ENCODE peak calls at places on chromosomes 4 and X, in nine cellular contexts. One of them, this sample, is unnamed.

GRCh38 chr4:125085-125820 is 952 bp downstream of the ZNF718 start:
- DNase-seq in neural progenitor cell: peak; percentile 50
- DNase-seq in AG10803: no peak
- DNase-seq in GM12865: peak; percentile 56
- DNase-seq in brain microvascular endothelial cell: peak; percentile 39
- DNase-seq in tibial nerve: no peak
- DNase-seq in bronchial epithelial cell: peak; percentile 41
- DNase-seq in PC-3: peak; percentile 1
- DNase-seq in fibroblast of mammary gland: peak; percentile 35
- DNase-seq in this sample: peak; percentile 69

GRCh38 chrX:153781428-153782047 is 697 bp downstream of the SRPK3 start:
- DNase-seq in neural progenitor cell: no peak
- DNase-seq in AG10803: no peak
- DNase-seq in GM12865: no peak
- DNase-seq in brain microvascular endothelial cell: no peak
- DNase-seq in tibial nerve: no peak
- DNase-seq in bronchial epithelial cell: no peak
- DNase-seq in PC-3: no peak
- DNase-seq in fibroblast of mammary gland: no peak
- DNase-seq in this sample: no peak

GRCh38 chr4:30769093-30769492 is 48.9 kb downstream of the PCDH7 start:
- DNase-seq in neural progenitor cell: peak; percentile 10
- DNase-seq in AG10803: no peak
- DNase-seq in GM12865: no peak
- DNase-seq in brain microvascular endothelial cell: no peak
- DNase-seq in tibial nerve: no peak
- DNase-seq in bronchial epithelial cell: no peak
- DNase-seq in PC-3: no peak
- DNase-seq in fibroblast of mammary gland: no peak
- DNase-seq in this sample: no peak

GRCh38 chr4:41658106-41658505 is 90.4 kb downstream of the PHOX2B start:
- DNase-seq in neural progenitor cell: no peak
- DNase-seq in AG10803: no peak
- DNase-seq in GM12865: no peak
- DNase-seq in brain microvascular endothelial cell: no peak
- DNase-seq in tibial nerve: no peak
- DNase-seq in bronchial epithelial cell: peak; percentile 14
- DNase-seq in PC-3: peak; percentile 31
- DNase-seq in fibroblast of mammary gland: no peak
- DNase-seq in this sample: no peak

GRCh38 chr4:169005453-169006099 is 4.5 kb downstream of the CBR4 start:
- DNase-seq in neural progenitor cell: no peak
- DNase-seq in AG10803: peak; percentile 29
- DNase-seq in GM12865: peak; percentile 10
- DNase-seq in brain microvascular endothelial cell: no peak
- DNase-seq in tibial nerve: no peak
- DNase-seq in bronchial epithelial cell: no peak
- DNase-seq in PC-3: no peak
- DNase-seq in fibroblast of mammary gland: peak; percentile 41
- DNase-seq in this sample: no peak

GRCh38 chr4:168631241-168632151 is 134.6 kb downstream of the PALLD start:
- DNase-seq in neural progenitor cell: peak; percentile 94
- DNase-seq in AG10803: peak; percentile 49
- DNase-seq in GM12865: no peak
- DNase-seq in brain microvascular endothelial cell: peak; percentile 60
- DNase-seq in tibial nerve: peak; percentile 18
- DNase-seq in bronchial epithelial cell: peak; percentile 33
- DNase-seq in PC-3: peak; percentile 69
- DNase-seq in fibroblast of mammary gland: peak; percentile 38
- DNase-seq in this sample: peak; percentile 13

GRCh38 chr4:128940966-128941365 is 131.5 kb downstream of the JADE1 start:
- DNase-seq in neural progenitor cell: no peak
- DNase-seq in AG10803: no peak
- DNase-seq in GM12865: no peak
- DNase-seq in brain microvascular endothelial cell: peak; percentile 2
- DNase-seq in tibial nerve: no peak
- DNase-seq in bronchial epithelial cell: no peak
- DNase-seq in PC-3: no peak
- DNase-seq in fibroblast of mammary gland: no peak
- DNase-seq in this sample: no peak

GRCh38 chrX:72306085-72306801 is 529 bp upstream of the CITED1 start:
- DNase-seq in neural progenitor cell: peak; percentile 54
- DNase-seq in AG10803: no peak
- DNase-seq in GM12865: no peak
- DNase-seq in brain microvascular endothelial cell: no peak
- DNase-seq in tibial nerve: no peak
- DNase-seq in bronchial epithelial cell: no peak
- DNase-seq in PC-3: peak; percentile 22
- DNase-seq in fibroblast of mammary gland: no peak
- DNase-seq in this sample: no peak

GRCh38 chr4:118877797-118878196 is 10.9 kb upstream of the SYNPO2 start:
- DNase-seq in neural progenitor cell: no peak
- DNase-seq in AG10803: no peak
- DNase-seq in GM12865: no peak
- DNase-seq in brain microvascular endothelial cell: no peak
- DNase-seq in tibial nerve: no peak
- DNase-seq in bronchial epithelial cell: no peak
- DNase-seq in PC-3: no peak
- DNase-seq in fibroblast of mammary gland: no peak
- DNase-seq in this sample: no peak

GRCh38 chr4:27096142-27096824 is 235.6 kb downstream of the STIM2 start:
- DNase-seq in neural progenitor cell: no peak
- DNase-seq in AG10803: no peak
- DNase-seq in GM12865: no peak
- DNase-seq in brain microvascular endothelial cell: no peak
- DNase-seq in tibial nerve: no peak
- DNase-seq in bronchial epithelial cell: no peak
- DNase-seq in PC-3: peak; percentile 9
- DNase-seq in fibroblast of mammary gland: peak; percentile 26
- DNase-seq in this sample: no peak

GRCh38 chrX:94389044-94389443 is 715.0 kb downstream of the FAM133A start:
- DNase-seq in neural progenitor cell: no peak
- DNase-seq in AG10803: no peak
- DNase-seq in GM12865: no peak
- DNase-seq in brain microvascular endothelial cell: no peak
- DNase-seq in tibial nerve: no peak
- DNase-seq in bronchial epithelial cell: no peak
- DNase-seq in PC-3: no peak
- DNase-seq in fibroblast of mammary gland: no peak
- DNase-seq in this sample: no peak

GRCh38 chr4:145951931-145952330 is 13.3 kb upstream of the ZNF827 start:
- DNase-seq in neural progenitor cell: no peak
- DNase-seq in AG10803: no peak
- DNase-seq in GM12865: no peak
- DNase-seq in brain microvascular endothelial cell: no peak
- DNase-seq in tibial nerve: no peak
- DNase-seq in bronchial epithelial cell: peak; percentile 43
- DNase-seq in PC-3: no peak
- DNase-seq in fibroblast of mammary gland: peak; percentile 39
- DNase-seq in this sample: no peak

GRCh38 chr4:145960012-145960411 is 21.4 kb upstream of the ZNF827 start:
- DNase-seq in neural progenitor cell: no peak
- DNase-seq in AG10803: no peak
- DNase-seq in GM12865: no peak
- DNase-seq in brain microvascular endothelial cell: no peak
- DNase-seq in tibial nerve: no peak
- DNase-seq in bronchial epithelial cell: peak; percentile 59
- DNase-seq in PC-3: peak; percentile 44
- DNase-seq in fibroblast of mammary gland: no peak
- DNase-seq in this sample: no peak

GRCh38 chr4:145957307-145957706 is 18.7 kb upstream of the ZNF827 start:
- DNase-seq in neural progenitor cell: no peak
- DNase-seq in AG10803: peak; percentile 15
- DNase-seq in GM12865: no peak
- DNase-seq in brain microvascular endothelial cell: no peak
- DNase-seq in tibial nerve: no peak
- DNase-seq in bronchial epithelial cell: no peak
- DNase-seq in PC-3: no peak
- DNase-seq in fibroblast of mammary gland: no peak
- DNase-seq in this sample: no peak

GRCh38 chr4:145954924-145955339 is 16.3 kb upstream of the ZNF827 start:
- DNase-seq in neural progenitor cell: no peak
- DNase-seq in AG10803: peak; percentile 74
- DNase-seq in GM12865: no peak
- DNase-seq in brain microvascular endothelial cell: peak; percentile 94
- DNase-seq in tibial nerve: no peak
- DNase-seq in bronchial epithelial cell: peak; percentile 100
- DNase-seq in PC-3: peak; percentile 99
- DNase-seq in fibroblast of mammary gland: peak; percentile 98
- DNase-seq in this sample: no peak

DNA sequence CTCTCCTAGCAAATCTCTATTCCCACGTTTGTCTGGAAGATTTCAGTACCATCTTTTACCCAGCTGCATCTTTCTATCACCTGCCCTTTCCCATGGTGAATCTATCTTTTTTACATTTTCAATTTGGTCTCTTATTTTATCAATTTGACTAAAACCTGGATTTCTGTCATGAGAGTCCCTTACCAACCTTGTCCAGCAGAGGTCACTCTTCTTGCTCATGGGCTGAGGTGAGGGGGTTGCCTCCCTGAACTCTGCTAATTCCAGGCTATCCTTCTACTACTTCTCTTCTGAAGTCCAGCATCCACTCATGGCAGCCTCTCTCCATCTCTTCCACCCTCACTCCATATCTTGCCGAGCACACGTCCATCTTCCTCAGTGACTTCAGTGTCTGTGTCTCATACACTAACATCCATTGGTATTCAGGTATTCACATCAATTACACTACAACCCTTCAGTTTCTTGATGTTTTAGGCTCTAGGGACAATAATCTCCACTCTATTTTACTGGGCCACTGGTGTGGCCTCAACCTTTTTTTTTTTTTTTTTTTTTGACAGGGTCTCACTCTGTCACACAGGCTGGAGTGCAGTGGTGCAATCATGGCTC is 17.8 kb upstream of the ZNF827 start:
- DNase-seq in neural progenitor cell: peak; percentile 60
- DNase-seq in AG10803: peak; percentile 41
- DNase-seq in GM12865: peak; percentile 71
- DNase-seq in brain microvascular endothelial cell: peak; percentile 41
- DNase-seq in tibial nerve: no peak
- DNase-seq in bronchial epithelial cell: no peak
- DNase-seq in PC-3: peak; percentile 75
- DNase-seq in fibroblast of mammary gland: peak; percentile 56
- DNase-seq in this sample: peak; percentile 6
- TF ChIP-seq CTCF in neural progenitor cell: peak; percentile 86
- TF ChIP-seq CTCF in AG10803: peak; percentile 79
- TF ChIP-seq CTCF in GM12865: peak; percentile 84
- TF ChIP-seq CTCF in brain microvascular endothelial cell: peak; percentile 85
- TF ChIP-seq CTCF in tibial nerve: peak; percentile 27
- TF ChIP-seq CTCF in bronchial epithelial cell: peak; percentile 70
- TF ChIP-seq CTCF in PC-3: peak; percentile 93
- TF ChIP-seq CTCF in fibroblast of mammary gland: peak; percentile 83
- TF ChIP-seq CTCF in this sample: peak; percentile 85

DNA sequence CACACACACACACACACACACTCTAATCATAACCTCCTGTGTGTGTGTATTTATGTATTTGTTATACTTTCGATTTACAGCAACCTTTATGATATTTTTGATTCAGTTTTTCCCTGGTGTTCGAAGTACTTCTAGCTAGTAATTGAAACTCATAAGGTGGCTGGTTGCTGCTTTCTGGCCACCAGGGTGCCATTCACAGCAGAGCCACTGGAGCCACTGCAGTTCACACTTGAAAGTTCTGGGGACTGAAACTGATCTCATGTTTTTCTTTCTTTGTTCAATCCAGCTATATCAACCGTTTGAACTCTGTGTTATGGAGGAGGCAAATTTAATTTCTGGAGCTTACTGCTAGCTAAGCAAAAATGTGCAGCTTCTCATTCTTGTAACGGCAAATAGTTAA is 419.4 kb downstream of the ADGRL3 start:
- DNase-seq in neural progenitor cell: no peak
- DNase-seq in AG10803: no peak
- DNase-seq in GM12865: no peak
- DNase-seq in brain microvascular endothelial cell: no peak
- DNase-seq in tibial nerve: no peak
- DNase-seq in bronchial epithelial cell: no peak
- DNase-seq in PC-3: peak; percentile 27
- DNase-seq in fibroblast of mammary gland: no peak
- DNase-seq in this sample: no peak
- TF ChIP-seq CTCF in neural progenitor cell: peak; percentile 42
- TF ChIP-seq CTCF in AG10803: no peak
- TF ChIP-seq CTCF in GM12865: no peak
- TF ChIP-seq CTCF in brain microvascular endothelial cell: peak; percentile 63
- TF ChIP-seq CTCF in tibial nerve: no peak
- TF ChIP-seq CTCF in bronchial epithelial cell: no peak
- TF ChIP-seq CTCF in PC-3: peak; percentile 55
- TF ChIP-seq CTCF in fibroblast of mammary gland: no peak
- TF ChIP-seq CTCF in this sample: no peak

DNA sequence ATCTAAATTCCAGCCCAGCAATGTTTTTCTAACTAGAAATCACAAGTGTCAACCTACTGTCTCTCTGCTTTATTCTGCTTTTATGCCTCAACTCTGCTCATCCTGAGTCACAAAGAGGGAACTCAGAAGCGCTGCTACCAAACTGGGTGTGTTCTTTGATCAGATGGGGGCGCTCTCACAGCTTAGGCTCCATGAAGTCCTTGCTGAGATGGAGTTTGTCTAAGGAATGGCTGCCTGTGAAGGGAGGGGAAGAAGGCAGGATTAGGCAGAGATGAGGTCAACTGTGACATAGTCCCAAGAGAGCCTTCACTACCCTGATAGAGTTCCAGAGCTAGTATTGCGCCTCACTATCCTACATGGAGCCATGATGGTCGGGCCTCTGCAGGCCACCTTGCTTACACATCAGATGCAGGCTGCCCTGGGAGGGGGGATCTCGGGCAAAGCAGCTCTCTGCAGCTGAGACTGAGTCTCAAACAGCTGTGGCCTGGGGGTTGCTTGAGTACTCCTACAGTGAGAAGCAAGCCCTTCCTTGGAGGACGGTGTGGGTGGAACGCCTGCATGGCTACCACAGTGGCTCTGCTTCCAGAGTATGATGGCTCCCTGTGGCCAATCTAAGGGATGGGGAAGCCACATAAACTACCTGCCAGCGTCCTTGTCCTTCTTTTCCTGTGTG is 219.9 kb downstream of the CCNG2 start:
- DNase-seq in neural progenitor cell: peak; percentile 18
- DNase-seq in AG10803: no peak
- DNase-seq in GM12865: no peak
- DNase-seq in brain microvascular endothelial cell: no peak
- DNase-seq in tibial nerve: no peak
- DNase-seq in bronchial epithelial cell: no peak
- DNase-seq in PC-3: no peak
- DNase-seq in fibroblast of mammary gland: no peak
- DNase-seq in this sample: no peak
- TF ChIP-seq CTCF in neural progenitor cell: peak; percentile 26
- TF ChIP-seq CTCF in AG10803: no peak
- TF ChIP-seq CTCF in GM12865: peak; percentile 1
- TF ChIP-seq CTCF in brain microvascular endothelial cell: no peak
- TF ChIP-seq CTCF in tibial nerve: no peak
- TF ChIP-seq CTCF in bronchial epithelial cell: no peak
- TF ChIP-seq CTCF in PC-3: no peak
- TF ChIP-seq CTCF in fibroblast of mammary gland: no peak
- TF ChIP-seq CTCF in this sample: no peak

DNA sequence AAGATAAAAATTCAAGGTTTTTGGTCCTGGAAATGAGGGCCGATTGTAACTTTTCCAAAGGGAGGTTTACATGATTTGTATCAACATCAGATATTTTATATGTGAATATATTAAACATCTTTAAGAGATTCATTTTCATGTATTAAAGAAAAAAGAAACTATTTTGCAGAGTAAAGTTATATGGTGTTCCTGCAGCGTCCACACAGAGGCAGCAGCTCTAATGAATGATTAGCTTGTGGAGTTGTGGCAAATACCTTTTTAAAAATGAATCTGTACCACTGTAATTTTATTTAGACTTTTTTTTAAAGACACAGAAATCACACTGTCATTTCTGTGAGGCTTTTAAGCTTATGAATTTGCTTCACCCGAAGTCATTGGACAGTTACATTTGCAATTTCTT is 25.6 kb upstream of the FHDC1 start:
- DNase-seq in neural progenitor cell: no peak
- DNase-seq in AG10803: no peak
- DNase-seq in GM12865: no peak
- DNase-seq in brain microvascular endothelial cell: no peak
- DNase-seq in tibial nerve: no peak
- DNase-seq in bronchial epithelial cell: no peak
- DNase-seq in PC-3: no peak
- DNase-seq in fibroblast of mammary gland: no peak
- DNase-seq in this sample: no peak
- TF ChIP-seq CTCF in neural progenitor cell: no peak
- TF ChIP-seq CTCF in AG10803: no peak
- TF ChIP-seq CTCF in GM12865: no peak
- TF ChIP-seq CTCF in brain microvascular endothelial cell: peak; percentile 27
- TF ChIP-seq CTCF in tibial nerve: no peak
- TF ChIP-seq CTCF in bronchial epithelial cell: no peak
- TF ChIP-seq CTCF in PC-3: no peak
- TF ChIP-seq CTCF in fibroblast of mammary gland: no peak
- TF ChIP-seq CTCF in this sample: no peak